ENCODE peak calls at places on chromosomes 5 and 9, in ten cellular contexts. D, E, Y, G, K, M, O, F, P and L are unnamed samples.

GRCh38 chr5:116476903-116477537 is 97.6 kb downstream of the SEMA6A start:
- DNase-seq in D (no peak), E (no peak), Y (peak; percentile 43), G (no peak), K (no peak), M (no peak), O (no peak), F (no peak), P (no peak), L (no peak)

GRCh38 chr5:5335115-5335514 is 87.4 kb upstream of the ICE1 start:
- DNase-seq in D (no peak), E (no peak), Y (no peak), G (no peak), K (no peak), M (no peak), O (no peak), F (no peak), P (no peak), L (no peak)

GRCh38 chr9:5493597-5494511 is 16.5 kb upstream of the PDCD1LG2 start:
- DNase-seq in D (no peak), E (no peak), Y (peak; percentile 84), G (no peak), K (peak; percentile 73), M (peak; percentile 43), O (no peak), F (no peak), P (no peak), L (no peak)

GRCh38 chr5:180173875-180174586 is 35.0 kb downstream of the RASGEF1C start:
- DNase-seq in D (no peak), E (no peak), Y (peak; percentile 87), G (no peak), K (peak; percentile 10), M (no peak), O (no peak), F (no peak), P (no peak), L (no peak)

GRCh38 chr5:140108093-140109049 is 5.5 kb upstream of the PURA start:
- DNase-seq in D (no peak), E (peak; percentile 16), Y (no peak), G (no peak), K (no peak), M (no peak), O (no peak), F (peak; percentile 14), P (no peak), L (no peak)

GRCh38 chr5:132414634-132415377 is 45.3 kb downstream of the SLC22A5 start:
- DNase-seq in D (no peak), E (no peak), Y (peak; percentile 59), G (no peak), K (no peak), M (no peak), O (no peak), F (no peak), P (no peak), L (no peak)

GRCh38 chr5:98096155-98096554 is 677.3 kb upstream of the RGMB start:
- DNase-seq in D (no peak), E (no peak), Y (peak; percentile 90), G (no peak), K (peak; percentile 65), M (no peak), O (no peak), F (no peak), P (no peak), L (no peak)

GRCh38 chr9:5073701-5074100 is 88.6 kb downstream of the JAK2 start:
- DNase-seq in D (no peak), E (no peak), Y (no peak), G (no peak), K (no peak), M (no peak), O (no peak), F (no peak), P (no peak), L (no peak)

GRCh38 chr9:83013261-83013610 is 49.7 kb downstream of the RASEF start:
- DNase-seq in D (no peak), E (no peak), Y (peak; percentile 39), G (no peak), K (no peak), M (peak; percentile 47), O (no peak), F (no peak), P (no peak), L (no peak)

GRCh38 chr9:131733601-131734061 is 6.2 kb downstream of the RAPGEF1 start:
- DNase-seq in D (no peak), E (no peak), Y (peak; percentile 94), G (peak; percentile 25), K (peak; percentile 89), M (peak; percentile 83), O (no peak), F (no peak), P (no peak), L (no peak)

GRCh38 chr5:72540759-72541438 is 33.7 kb upstream of the ZNF366 start:
- DNase-seq in D (no peak), E (no peak), Y (no peak), G (no peak), K (no peak), M (no peak), O (no peak), F (no peak), P (no peak), L (no peak)

GRCh38 chr9:135552698-135553161 is 6.8 kb downstream of the OBP2A start:
- DNase-seq in D (no peak), E (no peak), Y (no peak), G (no peak), K (no peak), M (no peak), O (no peak), F (no peak), P (no peak), L (no peak)

GRCh38 chr5:92616085-92616484 is 964.9 kb downstream of the NR2F1-AS1 start:
- DNase-seq in D (no peak), E (no peak), Y (no peak), G (no peak), K (no peak), M (no peak), O (no peak), F (no peak), P (no peak), L (no peak)

GRCh38 chr9:123615381-123615780 is 259.4 kb downstream of the CRB2 start:
- DNase-seq in D (peak; percentile 25), E (no peak), Y (no peak), G (no peak), K (no peak), M (no peak), O (no peak), F (no peak), P (no peak), L (no peak)

GRCh38 chr5:38853753-38854470 is 8.1 kb downstream of the OSMR start:
- DNase-seq in D (no peak), E (no peak), Y (peak; percentile 81), G (no peak), K (peak; percentile 71), M (no peak), O (no peak), F (no peak), P (no peak), L (no peak)

GRCh38 chr9:6356441-6356840 is 28.3 kb downstream of the TPD52L3 start:
- DNase-seq in D (no peak), E (no peak), Y (no peak), G (no peak), K (no peak), M (no peak), O (no peak), F (no peak), P (no peak), L (no peak)

GRCh38 chr5:136210259-136210658 is 17.3 kb upstream of the SMIM32 start:
- DNase-seq in D (no peak), E (no peak), Y (no peak), G (no peak), K (no peak), M (no peak), O (no peak), F (no peak), P (no peak), L (no peak)